ENCODE peak calls at places on chromosome 12, in eight cellular contexts. H is fibroblast of pulmonary artery, X is psoas muscle, O is uterus, N is K562, V is endodermal cell, U is bronchial epithelial cell, Q is SK-N-SH. F is an unnamed sample.

GRCh38 chr12:6607751-6608591 is 792 bp upstream of the CHD4 start:
- DNase-seq in H (peak), X (peak), O (peak), N (peak), V (peak), U (peak), Q (peak), F (peak)

GRCh38 chr12:89316705-89317139 is 35.6 kb downstream of the DUSP6 start:
- DNase-seq in H (no peak), X (no peak), O (no peak), N (no peak), V (no peak), U (no peak), Q (peak), F (no peak)

GRCh38 chr12:123763093-123763492 is 992 bp downstream of the DNAH10 start:
- DNase-seq in H (no peak), X (no peak), O (no peak), N (no peak), V (peak), U (no peak), Q (no peak), F (no peak)

GRCh38 chr12:123891516-123892179 is 81.0 kb downstream of the CCDC92 start:
- DNase-seq in H (no peak), X (peak), O (no peak), N (no peak), V (peak), U (no peak), Q (no peak), F (peak)

GRCh38 chr12:76633415-76633814 is 73.8 kb upstream of the OSBPL8 start:
- DNase-seq in H (no peak), X (no peak), O (no peak), N (peak), V (no peak), U (peak), Q (peak), F (no peak)

GRCh38 chr12:95492462-95492861 is 18.5 kb downstream of the METAP2 start:
- DNase-seq in H (no peak), X (no peak), O (no peak), N (no peak), V (no peak), U (no peak), Q (no peak), F (no peak)

GRCh38 chr12:132622437-132623071 is 4.0 kb downstream of the P2RX2 start:
- DNase-seq in H (peak), X (peak), O (peak), N (no peak), V (no peak), U (peak), Q (no peak), F (peak)

GRCh38 chr12:57240926-57241555 is 9.9 kb downstream of the STAC3 start:
- DNase-seq in H (no peak), X (peak), O (no peak), N (no peak), V (peak), U (no peak), Q (peak), F (no peak)

GRCh38 chr12:90152897-90153624 is 444.4 kb upstream of the ATP2B1 start:
- DNase-seq in H (no peak), X (no peak), O (no peak), N (no peak), V (peak), U (no peak), Q (no peak), F (no peak)

GRCh38 chr12:128644664-128645296 is 179.0 kb downstream of the SLC15A4 start:
- DNase-seq in H (no peak), X (no peak), O (peak), N (peak), V (peak), U (no peak), Q (peak), F (no peak)

GRCh38 chr12:93453633-93454032 is 11.9 kb upstream of the UBE2N start:
- DNase-seq in H (peak), X (no peak), O (no peak), N (no peak), V (no peak), U (peak), Q (no peak), F (peak)

GRCh38 chr12:44703311-44703910 is 172.7 kb downstream of the NELL2 start:
- DNase-seq in H (no peak), X (no peak), O (no peak), N (no peak), V (no peak), U (no peak), Q (no peak), F (no peak)

GRCh38 chr12:127334924-127335644 is 931.9 kb upstream of the TMEM132C start:
- DNase-seq in H (no peak), X (no peak), O (no peak), N (no peak), V (no peak), U (no peak), Q (no peak), F (no peak)

GRCh38 chr12:51419473-51420228 is 5.0 kb upstream of the SLC4A8 start:
- DNase-seq in H (peak), X (no peak), O (no peak), N (peak), V (peak), U (peak), Q (no peak), F (no peak)

GRCh38 chr12:76698966-76699365 is 64.9 kb upstream of the ZDHHC17 start:
- DNase-seq in H (no peak), X (no peak), O (no peak), N (no peak), V (peak), U (no peak), Q (no peak), F (no peak)

GRCh38 chr12:13425766-13426165 is 229.2 kb downstream of the EMP1 start:
- DNase-seq in H (peak), X (no peak), O (no peak), N (no peak), V (peak), U (peak), Q (no peak), F (peak)

GRCh38 chr12:64625243-64626077 is 15.2 kb downstream of the RASSF3 start:
- DNase-seq in H (peak), X (peak), O (peak), N (peak), V (no peak), U (peak), Q (peak), F (peak)

GRCh38 chr12:6767592-6768384 is 1.6 kb downstream of the PTMS start:
- DNase-seq in H (peak), X (no peak), O (no peak), N (peak), V (peak), U (no peak), Q (peak), F (no peak)

GRCh38 chr12:23083267-23083666 is 458.3 kb downstream of the ETNK1 start:
- DNase-seq in H (peak), X (no peak), O (no peak), N (no peak), V (no peak), U (peak), Q (no peak), F (peak)

GRCh38 chr12:47186246-47186645 is 106.5 kb upstream of the AMIGO2 start:
- DNase-seq in H (no peak), X (no peak), O (no peak), N (no peak), V (no peak), U (no peak), Q (no peak), F (no peak)

GRCh38 chr12:82124711-82125110 is 233.5 kb downstream of the CCDC59 start:
- DNase-seq in H (no peak), X (no peak), O (no peak), N (no peak), V (no peak), U (peak), Q (no peak), F (peak)

GRCh38 chr12:46907791-46908190 is 82.0 kb upstream of the SLC38A4 start:
- DNase-seq in H (no peak), X (no peak), O (no peak), N (no peak), V (no peak), U (no peak), Q (no peak), F (no peak)

GRCh38 chr12:24060089-24060488 is 110.6 kb upstream of the SOX5 start:
- DNase-seq in H (no peak), X (no peak), O (no peak), N (no peak), V (no peak), U (no peak), Q (no peak), F (no peak)

GRCh38 chr12:27219693-27220056 is 24.4 kb upstream of the STK38L start:
- DNase-seq in H (no peak), X (no peak), O (no peak), N (no peak), V (no peak), U (no peak), Q (no peak), F (no peak)

GRCh38 chr12:101086490-101086889 is 123.5 kb downstream of the SLC5A8 start:
- DNase-seq in H (peak), X (no peak), O (no peak), N (no peak), V (peak), U (no peak), Q (no peak), F (peak)

GRCh38 chr12:25877446-25877845 is 81.0 kb upstream of the RASSF8 start:
- DNase-seq in H (no peak), X (no peak), O (no peak), N (no peak), V (no peak), U (peak), Q (no peak), F (no peak)

GRCh38 chr12:104985206-104985605 is 910 bp upstream of the NOPCHAP1 start:
- DNase-seq in H (no peak), X (no peak), O (no peak), N (peak), V (no peak), U (no peak), Q (no peak), F (no peak)

GRCh38 chr12:117402363-117402762 is 40.9 kb upstream of the NOS1 start:
- DNase-seq in H (no peak), X (no peak), O (no peak), N (no peak), V (peak), U (no peak), Q (no peak), F (no peak)

GRCh38 chr12:98870521-98870920 is 225.4 kb downstream of the APAF1 start:
- DNase-seq in H (no peak), X (no peak), O (no peak), N (no peak), V (peak), U (no peak), Q (no peak), F (no peak)

GRCh38 chr12:6554990-6555691 is 701 bp downstream of the IFFO1 start:
- DNase-seq in H (no peak), X (no peak), O (no peak), N (no peak), V (no peak), U (no peak), Q (peak), F (no peak)

GRCh38 chr12:7857916-7858315 is 14.8 kb downstream of the SLC2A14 start:
- DNase-seq in H (peak), X (no peak), O (no peak), N (no peak), V (no peak), U (no peak), Q (no peak), F (no peak)

GRCh38 chr12:120536064-120536791 is 2.1 kb downstream of the RNF10 start:
- DNase-seq in H (no peak), X (no peak), O (no peak), N (no peak), V (no peak), U (no peak), Q (no peak), F (no peak)

GRCh38 chr12:80353254-80353653 is 90.8 kb upstream of the PTPRQ start:
- DNase-seq in H (peak), X (no peak), O (no peak), N (no peak), V (no peak), U (peak), Q (no peak), F (peak)

GRCh38 chr12:92224685-92225331 is 79.2 kb upstream of the BTG1 start:
- DNase-seq in H (peak), X (no peak), O (peak), N (peak), V (peak), U (peak), Q (peak), F (peak)

GRCh38 chr12:1544991-1545700 is 49.2 kb downstream of the FBXL14 start:
- DNase-seq in H (peak), X (no peak), O (no peak), N (no peak), V (peak), U (peak), Q (no peak), F (no peak)
- TF ChIP-seq CTCF in H (peak), X (peak), O (peak), N (no peak), V (peak), U (peak), Q (peak), F (peak)

DNA sequence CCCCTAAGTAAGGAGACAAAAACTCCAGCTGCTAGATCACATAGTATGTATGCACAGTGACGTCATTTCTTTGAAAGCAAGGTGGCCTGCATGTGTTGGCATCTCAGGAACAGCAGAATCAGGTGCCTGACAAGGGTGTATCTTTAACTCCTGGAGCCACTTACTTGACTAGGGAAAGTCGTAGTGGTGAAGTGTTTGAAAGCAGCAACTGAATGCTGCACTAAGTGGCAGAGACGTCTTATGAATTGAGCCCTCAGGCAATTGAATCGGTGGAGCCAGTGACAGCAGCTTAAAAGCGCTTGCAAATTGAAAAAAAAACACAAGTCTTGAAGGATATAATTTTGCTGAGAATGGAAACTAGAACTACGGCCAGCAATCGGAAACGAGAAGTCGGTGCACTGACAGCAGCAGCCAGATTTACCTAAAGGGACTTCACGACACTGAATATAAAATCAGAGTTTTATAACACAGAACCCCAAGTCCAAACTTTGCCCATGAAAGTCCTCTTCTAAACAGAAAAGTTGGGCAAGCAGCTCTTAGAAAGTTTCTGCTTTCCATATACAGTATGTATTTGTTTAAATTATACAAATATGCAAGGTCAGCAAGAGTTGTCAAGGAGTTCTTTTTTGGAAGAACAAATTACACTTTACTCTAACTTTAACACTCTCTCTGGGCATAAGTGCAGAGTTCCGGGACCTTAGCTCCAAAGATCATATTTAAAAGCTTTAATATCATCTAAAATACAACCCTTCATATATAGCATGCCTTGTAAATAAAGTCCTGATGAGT is 1.1 kb downstream of the IGF1 start:
- DNase-seq in H (no peak), X (no peak), O (no peak), N (no peak), V (peak), U (peak), Q (no peak), F (no peak)
- H3K4me3 ChIP-seq in H (no peak), X (peak), O (peak), N (peak), V (no peak), U (no peak), Q (peak), F (no peak)

GRCh38 chr12:49552899-49553298 is 14.1 kb downstream of the KCNH3 start:
- DNase-seq in H (no peak), X (peak), O (no peak), N (no peak), V (no peak), U (no peak), Q (no peak), F (no peak)

GRCh38 chr12:49552425-49552824 is 13.6 kb downstream of the KCNH3 start:
- DNase-seq in H (no peak), X (peak), O (no peak), N (no peak), V (no peak), U (no peak), Q (peak), F (no peak)

GRCh38 chr12:49552014-49552413 is 13.2 kb downstream of the KCNH3 start:
- DNase-seq in H (peak), X (peak), O (no peak), N (no peak), V (no peak), U (peak), Q (peak), F (no peak)

GRCh38 chr12:49554266-49554665 is 13.7 kb downstream of the MCRS1 start:
- DNase-seq in H (no peak), X (peak), O (no peak), N (no peak), V (no peak), U (no peak), Q (peak), F (no peak)

GRCh38 chr12:49553512-49554088 is 14.3 kb downstream of the MCRS1 start:
- DNase-seq in H (peak), X (peak), O (no peak), N (peak), V (peak), U (peak), Q (peak), F (peak)
- TF ChIP-seq CTCF in H (peak), X (peak), O (no peak), N (peak), V (peak), U (peak), Q (peak), F (no peak)

GRCh38 chr12:119154435-119154818 is 24.3 kb upstream of the HSPB8 start:
- DNase-seq in H (no peak), X (no peak), O (no peak), N (peak), V (peak), U (no peak), Q (peak), F (no peak)
- H3K4me3 ChIP-seq in H (no peak), X (no peak), O (no peak), N (no peak), V (peak), U (no peak), Q (no peak), F (no peak)

DNA sequence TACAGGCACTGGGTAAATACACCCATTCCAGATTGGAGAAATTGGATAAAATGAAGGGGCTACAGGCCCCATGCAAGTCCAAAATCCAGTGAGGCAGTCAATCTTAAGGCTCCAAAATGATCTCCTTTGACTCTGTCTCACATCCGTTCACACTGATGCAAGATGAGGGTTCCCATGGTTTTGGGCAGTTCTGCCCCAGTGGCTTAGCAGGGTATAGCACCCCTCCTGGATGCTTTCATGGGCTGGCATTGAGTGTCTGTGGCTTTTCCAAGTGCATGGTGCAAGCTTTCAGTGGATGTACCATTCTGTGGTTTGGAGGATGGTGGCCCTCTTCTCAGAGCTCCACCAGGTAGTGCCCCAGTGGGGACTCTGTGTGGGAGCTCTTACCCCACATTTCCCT is 427.2 kb downstream of the TRHDE start:
- DNase-seq in H (no peak), X (no peak), O (no peak), N (no peak), V (no peak), U (no peak), Q (no peak), F (no peak)
- TF ChIP-seq CTCF in H (no peak), X (no peak), O (no peak), N (no peak), V (no peak), U (no peak), Q (no peak), F (no peak)

GRCh38 chr12:114666746-114667668 is 17.0 kb downstream of the TBX3 start:
- DNase-seq in H (no peak), X (no peak), O (no peak), N (no peak), V (peak), U (no peak), Q (no peak), F (peak)

GRCh38 chr12:114668151-114668891 is 15.7 kb downstream of the TBX3 start:
- DNase-seq in H (peak), X (peak), O (peak), N (peak), V (peak), U (peak), Q (peak), F (peak)

GRCh38 chr12:114668905-114669304 is 15.1 kb downstream of the TBX3 start:
- DNase-seq in H (no peak), X (no peak), O (peak), N (no peak), V (no peak), U (no peak), Q (peak), F (peak)

GRCh38 chr12:114669501-114670256 is 14.3 kb downstream of the TBX3 start:
- DNase-seq in H (peak), X (no peak), O (peak), N (no peak), V (peak), U (no peak), Q (peak), F (peak)

GRCh38 chr12:114667669-114668150 is 16.3 kb downstream of the TBX3 start:
- DNase-seq in H (no peak), X (no peak), O (no peak), N (no peak), V (no peak), U (no peak), Q (no peak), F (no peak)
- H3K4me3 ChIP-seq in H (peak), X (peak), O (peak), N (no peak), V (peak), U (no peak), Q (peak), F (peak)

DNA sequence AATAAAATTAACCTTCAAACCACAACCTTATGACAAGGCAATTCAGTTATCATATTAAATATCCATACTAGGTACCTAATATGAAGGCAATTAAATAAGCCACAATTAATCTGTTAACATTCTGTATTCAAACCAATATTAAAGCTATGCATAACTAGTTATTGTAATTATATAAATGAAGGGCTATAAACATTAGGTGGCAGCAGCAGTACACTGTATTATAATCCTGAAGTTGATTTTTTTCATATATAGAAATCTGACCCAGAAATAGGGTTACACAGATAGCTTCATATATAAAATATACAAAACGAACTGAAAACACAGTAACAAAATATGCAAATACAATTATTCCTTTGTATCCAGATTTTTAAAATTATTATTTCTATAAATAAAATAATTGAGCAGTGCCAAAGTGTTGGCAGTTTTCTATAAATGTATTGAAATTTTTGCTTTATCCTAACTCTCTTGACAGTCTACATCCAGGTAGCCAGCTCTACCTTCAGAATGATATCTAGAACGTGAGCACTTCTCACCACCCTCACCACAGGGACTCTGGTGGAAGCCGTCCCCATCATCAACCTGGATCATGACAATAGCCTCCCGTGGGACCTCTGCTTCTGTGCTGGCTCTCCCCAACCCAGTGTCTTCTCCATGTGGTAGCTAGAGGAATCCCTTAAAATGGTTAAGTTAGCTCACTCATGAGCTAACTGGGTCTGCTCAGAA is 136.2 kb downstream of the MED13L start:
- DNase-seq in H (no peak), X (no peak), O (no peak), N (no peak), V (no peak), U (no peak), Q (peak), F (no peak)
- TF ChIP-seq CTCF in H (peak), X (peak), O (no peak), N (no peak), V (no peak), U (no peak), Q (peak), F (peak)

GRCh38 chr12:4908694-4909396 is 860 bp upstream of the KCNA1 start:
- DNase-seq in H (no peak), X (no peak), O (no peak), N (no peak), V (peak), U (no peak), Q (peak), F (no peak)
- H3K4me3 ChIP-seq in H (no peak), X (peak), O (no peak), N (no peak), V (peak), U (no peak), Q (no peak), F (no peak)